ENCODE peak calls at places on chromosome 18, in six cellular contexts. One of them, this sample, is unnamed.

GRCh38 chr18:44627245-44627644 is 53.4 kb upstream of the SETBP1 start:
- DNase-seq in NCI-H1436 treated with DMSO at 0.1 percent for 48 hours: no peak
- DNase-seq in kidney tubule cell: peak
- DNase-seq in thoracic aorta: no peak
- DNase-seq in stimulated activated naive B cell treated with anti-CD40 and anti-IgM and Interleukin-4, amounts not matched to agents 10 μg/mL and 1 μg/mL and 100 μg/mL, for 72 hours: no peak
- DNase-seq in activated CD4-positive, alpha-beta T cell treated with anti-CD3 and anti-CD28 coated beads, Interleukin-2, amount 50 U/mL, for 24 hours: no peak
- DNase-seq in this sample: no peak

GRCh38 chr18:62497171-62497783 is 25.5 kb upstream of the ZCCHC2 start:
- DNase-seq in activated CD4-positive, alpha-beta T cell treated with anti-CD3 and anti-CD28 coated beads, Interleukin-2, amount 50 U/mL, for 24 hours: no peak
- DNase-seq in stimulated activated naive B cell treated with anti-CD40 and anti-IgM and Interleukin-4, amounts not matched to agents 10 μg/mL and 1 μg/mL and 100 μg/mL, for 72 hours: no peak
- DNase-seq in kidney tubule cell: no peak
- DNase-seq in thoracic aorta: no peak
- DNase-seq in NCI-H1436 treated with DMSO at 0.1 percent for 48 hours: no peak
- DNase-seq in this sample: no peak

GRCh38 chr18:48605408-48605845 is 66.6 kb downstream of the CTIF start:
- DNase-seq in activated CD4-positive, alpha-beta T cell treated with anti-CD3 and anti-CD28 coated beads, Interleukin-2, amount 50 U/mL, for 24 hours: no peak
- DNase-seq in kidney tubule cell: peak
- DNase-seq in stimulated activated naive B cell treated with anti-CD40 and anti-IgM and Interleukin-4, amounts not matched to agents 10 μg/mL and 1 μg/mL and 100 μg/mL, for 72 hours: no peak
- DNase-seq in thoracic aorta: no peak
- DNase-seq in NCI-H1436 treated with DMSO at 0.1 percent for 48 hours: no peak
- DNase-seq in this sample: no peak

GRCh38 chr18:1053654-1054315 is 149.1 kb downstream of the ADCYAP1 start:
- DNase-seq in NCI-H1436 treated with DMSO at 0.1 percent for 48 hours: no peak
- DNase-seq in kidney tubule cell: no peak
- DNase-seq in thoracic aorta: no peak
- DNase-seq in activated CD4-positive, alpha-beta T cell treated with anti-CD3 and anti-CD28 coated beads, Interleukin-2, amount 50 U/mL, for 24 hours: no peak
- DNase-seq in stimulated activated naive B cell treated with anti-CD40 and anti-IgM and Interleukin-4, amounts not matched to agents 10 μg/mL and 1 μg/mL and 100 μg/mL, for 72 hours: no peak
- DNase-seq in this sample: no peak

GRCh38 chr18:48392266-48392665 is 16.9 kb downstream of the ZBTB7C start:
- DNase-seq in thoracic aorta: no peak
- DNase-seq in stimulated activated naive B cell treated with anti-CD40 and anti-IgM and Interleukin-4, amounts not matched to agents 10 μg/mL and 1 μg/mL and 100 μg/mL, for 72 hours: no peak
- DNase-seq in activated CD4-positive, alpha-beta T cell treated with anti-CD3 and anti-CD28 coated beads, Interleukin-2, amount 50 U/mL, for 24 hours: no peak
- DNase-seq in NCI-H1436 treated with DMSO at 0.1 percent for 48 hours: no peak
- DNase-seq in kidney tubule cell: no peak
- DNase-seq in this sample: no peak

GRCh38 chr18:12750076-12750707 is 47.4 kb downstream of the PSMG2 start:
- DNase-seq in stimulated activated naive B cell treated with anti-CD40 and anti-IgM and Interleukin-4, amounts not matched to agents 10 μg/mL and 1 μg/mL and 100 μg/mL, for 72 hours: peak
- DNase-seq in thoracic aorta: no peak
- DNase-seq in NCI-H1436 treated with DMSO at 0.1 percent for 48 hours: no peak
- DNase-seq in activated CD4-positive, alpha-beta T cell treated with anti-CD3 and anti-CD28 coated beads, Interleukin-2, amount 50 U/mL, for 24 hours: no peak
- DNase-seq in kidney tubule cell: peak
- DNase-seq in this sample: no peak

GRCh38 chr18:56913970-56914369 is 232.9 kb upstream of the BOD1L2 start:
- DNase-seq in NCI-H1436 treated with DMSO at 0.1 percent for 48 hours: no peak
- DNase-seq in kidney tubule cell: no peak
- DNase-seq in stimulated activated naive B cell treated with anti-CD40 and anti-IgM and Interleukin-4, amounts not matched to agents 10 μg/mL and 1 μg/mL and 100 μg/mL, for 72 hours: no peak
- DNase-seq in thoracic aorta: no peak
- DNase-seq in activated CD4-positive, alpha-beta T cell treated with anti-CD3 and anti-CD28 coated beads, Interleukin-2, amount 50 U/mL, for 24 hours: no peak
- DNase-seq in this sample: no peak

GRCh38 chr18:45416168-45416567 is 199.1 kb upstream of the SLC14A2 start:
- DNase-seq in NCI-H1436 treated with DMSO at 0.1 percent for 48 hours: peak
- DNase-seq in stimulated activated naive B cell treated with anti-CD40 and anti-IgM and Interleukin-4, amounts not matched to agents 10 μg/mL and 1 μg/mL and 100 μg/mL, for 72 hours: no peak
- DNase-seq in thoracic aorta: no peak
- DNase-seq in activated CD4-positive, alpha-beta T cell treated with anti-CD3 and anti-CD28 coated beads, Interleukin-2, amount 50 U/mL, for 24 hours: no peak
- DNase-seq in kidney tubule cell: peak
- DNase-seq in this sample: no peak

GRCh38 chr18:2091937-2092336 is 479.4 kb downstream of the METTL4 start:
- DNase-seq in thoracic aorta: no peak
- DNase-seq in NCI-H1436 treated with DMSO at 0.1 percent for 48 hours: no peak
- DNase-seq in activated CD4-positive, alpha-beta T cell treated with anti-CD3 and anti-CD28 coated beads, Interleukin-2, amount 50 U/mL, for 24 hours: no peak
- DNase-seq in kidney tubule cell: no peak
- DNase-seq in stimulated activated naive B cell treated with anti-CD40 and anti-IgM and Interleukin-4, amounts not matched to agents 10 μg/mL and 1 μg/mL and 100 μg/mL, for 72 hours: no peak
- DNase-seq in this sample: no peak

GRCh38 chr18:39051013-39051412 is 1485.4 kb upstream of the CELF4 start:
- DNase-seq in NCI-H1436 treated with DMSO at 0.1 percent for 48 hours: no peak
- DNase-seq in stimulated activated naive B cell treated with anti-CD40 and anti-IgM and Interleukin-4, amounts not matched to agents 10 μg/mL and 1 μg/mL and 100 μg/mL, for 72 hours: no peak
- DNase-seq in activated CD4-positive, alpha-beta T cell treated with anti-CD3 and anti-CD28 coated beads, Interleukin-2, amount 50 U/mL, for 24 hours: no peak
- DNase-seq in kidney tubule cell: peak
- DNase-seq in thoracic aorta: no peak
- DNase-seq in this sample: no peak

GRCh38 chr18:73715228-73715670 is 432.4 kb downstream of the FBXO15 start:
- DNase-seq in kidney tubule cell: no peak
- DNase-seq in NCI-H1436 treated with DMSO at 0.1 percent for 48 hours: no peak
- DNase-seq in thoracic aorta: no peak
- DNase-seq in stimulated activated naive B cell treated with anti-CD40 and anti-IgM and Interleukin-4, amounts not matched to agents 10 μg/mL and 1 μg/mL and 100 μg/mL, for 72 hours: no peak
- DNase-seq in activated CD4-positive, alpha-beta T cell treated with anti-CD3 and anti-CD28 coated beads, Interleukin-2, amount 50 U/mL, for 24 hours: no peak
- DNase-seq in this sample: no peak

GRCh38 chr18:48201952-48202898 is 207.0 kb downstream of the ZBTB7C start:
- DNase-seq in activated CD4-positive, alpha-beta T cell treated with anti-CD3 and anti-CD28 coated beads, Interleukin-2, amount 50 U/mL, for 24 hours: no peak
- DNase-seq in kidney tubule cell: no peak
- DNase-seq in NCI-H1436 treated with DMSO at 0.1 percent for 48 hours: no peak
- DNase-seq in stimulated activated naive B cell treated with anti-CD40 and anti-IgM and Interleukin-4, amounts not matched to agents 10 μg/mL and 1 μg/mL and 100 μg/mL, for 72 hours: no peak
- DNase-seq in thoracic aorta: no peak
- DNase-seq in this sample: no peak

GRCh38 chr18:60684843-60685513 is 312.4 kb upstream of the MC4R start:
- DNase-seq in kidney tubule cell: peak
- DNase-seq in activated CD4-positive, alpha-beta T cell treated with anti-CD3 and anti-CD28 coated beads, Interleukin-2, amount 50 U/mL, for 24 hours: no peak
- DNase-seq in thoracic aorta: no peak
- DNase-seq in NCI-H1436 treated with DMSO at 0.1 percent for 48 hours: peak
- DNase-seq in stimulated activated naive B cell treated with anti-CD40 and anti-IgM and Interleukin-4, amounts not matched to agents 10 μg/mL and 1 μg/mL and 100 μg/mL, for 72 hours: no peak
- DNase-seq in this sample: no peak